ENCODE peak calls at places on chromosomes 7 and 10, in nine cellular contexts. One of them, this sample, is unnamed.
A peak's percentile ranks its signal among the peaks of the same experiment; 100 is the strongest.

GRCh38 chr10:102752266-102752930 is 8.7 kb downstream of the WBP1L start:
- DNase-seq in SW 1271: no peak
- DNase-seq in adrenal gland: peak; percentile 59
- DNase-seq in activated CD4-positive, alpha-beta T cell treated with anti-CD3 and anti-CD28 coated beads, Interleukin-2, amount 50 U/mL, for 48 hours: no peak
- DNase-seq in omental fat pad: no peak
- DNase-seq in AML-193: no peak
- DNase-seq in activated T-cell treated with anti-CD3 and anti-CD28 coated beads, Interleukin-2, amount 50 U/mL, for 1 hour: no peak
- DNase-seq in astrocyte of the spinal cord: peak; percentile 87
- DNase-seq in activated CD4-positive, CD25-positive, alpha-beta regulatory T cell treated with anti-CD3 and anti-CD28 coated beads, Interleukin-2, amount 50 U/mL, for 72 hours: no peak
- DNase-seq in this sample: no peak

GRCh38 chr7:5425507-5426225 is 2.0 kb upstream of the TNRC18 start:
- DNase-seq in SW 1271: peak; percentile 76
- DNase-seq in adrenal gland: peak; percentile 75
- DNase-seq in activated CD4-positive, alpha-beta T cell treated with anti-CD3 and anti-CD28 coated beads, Interleukin-2, amount 50 U/mL, for 48 hours: peak; percentile 18
- DNase-seq in omental fat pad: no peak
- DNase-seq in AML-193: peak; percentile 18
- DNase-seq in activated T-cell treated with anti-CD3 and anti-CD28 coated beads, Interleukin-2, amount 50 U/mL, for 1 hour: peak; percentile 24
- DNase-seq in astrocyte of the spinal cord: peak; percentile 91
- DNase-seq in activated CD4-positive, CD25-positive, alpha-beta regulatory T cell treated with anti-CD3 and anti-CD28 coated beads, Interleukin-2, amount 50 U/mL, for 72 hours: no peak
- DNase-seq in this sample: no peak

GRCh38 chr7:116525298-116525912 is 569 bp downstream of the CAV1 start:
- DNase-seq in SW 1271: no peak
- DNase-seq in adrenal gland: peak; percentile 10
- DNase-seq in activated CD4-positive, alpha-beta T cell treated with anti-CD3 and anti-CD28 coated beads, Interleukin-2, amount 50 U/mL, for 48 hours: peak; percentile 49
- DNase-seq in omental fat pad: no peak
- DNase-seq in AML-193: no peak
- DNase-seq in activated T-cell treated with anti-CD3 and anti-CD28 coated beads, Interleukin-2, amount 50 U/mL, for 1 hour: peak; percentile 41
- DNase-seq in astrocyte of the spinal cord: no peak
- DNase-seq in activated CD4-positive, CD25-positive, alpha-beta regulatory T cell treated with anti-CD3 and anti-CD28 coated beads, Interleukin-2, amount 50 U/mL, for 72 hours: peak; percentile 46
- DNase-seq in this sample: peak; percentile 82

GRCh38 chr10:100364735-100365391 is 17.8 kb downstream of the SCD start:
- DNase-seq in SW 1271: peak; percentile 43
- DNase-seq in adrenal gland: peak; percentile 91
- DNase-seq in activated CD4-positive, alpha-beta T cell treated with anti-CD3 and anti-CD28 coated beads, Interleukin-2, amount 50 U/mL, for 48 hours: no peak
- DNase-seq in omental fat pad: no peak
- DNase-seq in AML-193: no peak
- DNase-seq in activated T-cell treated with anti-CD3 and anti-CD28 coated beads, Interleukin-2, amount 50 U/mL, for 1 hour: no peak
- DNase-seq in astrocyte of the spinal cord: peak; percentile 92
- DNase-seq in activated CD4-positive, CD25-positive, alpha-beta regulatory T cell treated with anti-CD3 and anti-CD28 coated beads, Interleukin-2, amount 50 U/mL, for 72 hours: no peak
- DNase-seq in this sample: peak; percentile 83

GRCh38 chr7:70035509-70035908 is 437.2 kb downstream of the AUTS2 start:
- DNase-seq in SW 1271: no peak
- DNase-seq in adrenal gland: no peak
- DNase-seq in activated CD4-positive, alpha-beta T cell treated with anti-CD3 and anti-CD28 coated beads, Interleukin-2, amount 50 U/mL, for 48 hours: no peak
- DNase-seq in omental fat pad: no peak
- DNase-seq in AML-193: no peak
- DNase-seq in activated T-cell treated with anti-CD3 and anti-CD28 coated beads, Interleukin-2, amount 50 U/mL, for 1 hour: no peak
- DNase-seq in astrocyte of the spinal cord: no peak
- DNase-seq in activated CD4-positive, CD25-positive, alpha-beta regulatory T cell treated with anti-CD3 and anti-CD28 coated beads, Interleukin-2, amount 50 U/mL, for 72 hours: no peak
- DNase-seq in this sample: no peak

GRCh38 chr7:94276797-94277196 is 117.9 kb upstream of the COL1A2 start:
- DNase-seq in SW 1271: no peak
- DNase-seq in adrenal gland: peak; percentile 17
- DNase-seq in activated CD4-positive, alpha-beta T cell treated with anti-CD3 and anti-CD28 coated beads, Interleukin-2, amount 50 U/mL, for 48 hours: no peak
- DNase-seq in omental fat pad: no peak
- DNase-seq in AML-193: peak; percentile 44
- DNase-seq in activated T-cell treated with anti-CD3 and anti-CD28 coated beads, Interleukin-2, amount 50 U/mL, for 1 hour: no peak
- DNase-seq in astrocyte of the spinal cord: peak; percentile 46
- DNase-seq in activated CD4-positive, CD25-positive, alpha-beta regulatory T cell treated with anti-CD3 and anti-CD28 coated beads, Interleukin-2, amount 50 U/mL, for 72 hours: no peak
- DNase-seq in this sample: no peak

GRCh38 chr10:77867124-77867715 is 59.3 kb downstream of the DLG5 start:
- DNase-seq in SW 1271: no peak
- DNase-seq in adrenal gland: no peak
- DNase-seq in activated CD4-positive, alpha-beta T cell treated with anti-CD3 and anti-CD28 coated beads, Interleukin-2, amount 50 U/mL, for 48 hours: no peak
- DNase-seq in omental fat pad: no peak
- DNase-seq in AML-193: no peak
- DNase-seq in activated T-cell treated with anti-CD3 and anti-CD28 coated beads, Interleukin-2, amount 50 U/mL, for 1 hour: no peak
- DNase-seq in astrocyte of the spinal cord: no peak
- DNase-seq in activated CD4-positive, CD25-positive, alpha-beta regulatory T cell treated with anti-CD3 and anti-CD28 coated beads, Interleukin-2, amount 50 U/mL, for 72 hours: no peak
- DNase-seq in this sample: no peak

GRCh38 chr7:128115326-128115820 is 84.1 kb upstream of the LRRC4 start:
- DNase-seq in SW 1271: peak; percentile 43
- DNase-seq in adrenal gland: no peak
- DNase-seq in activated CD4-positive, alpha-beta T cell treated with anti-CD3 and anti-CD28 coated beads, Interleukin-2, amount 50 U/mL, for 48 hours: no peak
- DNase-seq in omental fat pad: no peak
- DNase-seq in AML-193: no peak
- DNase-seq in activated T-cell treated with anti-CD3 and anti-CD28 coated beads, Interleukin-2, amount 50 U/mL, for 1 hour: no peak
- DNase-seq in astrocyte of the spinal cord: no peak
- DNase-seq in activated CD4-positive, CD25-positive, alpha-beta regulatory T cell treated with anti-CD3 and anti-CD28 coated beads, Interleukin-2, amount 50 U/mL, for 72 hours: no peak
- DNase-seq in this sample: peak; percentile 38

This sample was measured in suprapubic skin.